ENCODE peak calls at places on chromosomes 7 and 10, in six cellular contexts. One of them, this sample, is unnamed.

GRCh38 chr7:107209565-107209964 is 40.8 kb downstream of the HBP1 start:
- DNase-seq in H9: no peak
- DNase-seq in H1: no peak
- DNase-seq in neuronal stem cell: no peak
- DNase-seq in mesendoderm: no peak
- DNase-seq in IMR-90: no peak
- DNase-seq in this sample: no peak

GRCh38 chr10:65341323-65341922 is 1584.4 kb upstream of the LRRTM3 start:
- DNase-seq in H9: no peak
- DNase-seq in neuronal stem cell: no peak
- DNase-seq in IMR-90: no peak
- DNase-seq in mesendoderm: no peak
- DNase-seq in H1: no peak
- DNase-seq in this sample: no peak

GRCh38 chr10:5534051-5534821 is 9.5 kb downstream of the CALML3 start:
- DNase-seq in H9: no peak
- DNase-seq in mesendoderm: no peak
- DNase-seq in IMR-90: no peak
- DNase-seq in neuronal stem cell: no peak
- DNase-seq in H1: no peak
- DNase-seq in this sample: no peak

GRCh38 chr10:132061465-132062180 is 4.1 kb upstream of the JAKMIP3 start:
- DNase-seq in mesendoderm: no peak
- DNase-seq in neuronal stem cell: no peak
- DNase-seq in IMR-90: no peak
- DNase-seq in H1: no peak
- DNase-seq in H9: no peak
- DNase-seq in this sample: no peak

GRCh38 chr10:80206277-80206655 is 929 bp upstream of the ANXA11 start:
- DNase-seq in H9: no peak
- DNase-seq in H1: no peak
- DNase-seq in IMR-90: no peak
- DNase-seq in mesendoderm: no peak
- DNase-seq in neuronal stem cell: no peak
- DNase-seq in this sample: no peak

GRCh38 chr10:25639646-25640045 is 294.4 kb upstream of the MYO3A start:
- DNase-seq in IMR-90: no peak
- DNase-seq in H1: no peak
- DNase-seq in mesendoderm: peak; percentile 15
- DNase-seq in H9: no peak
- DNase-seq in neuronal stem cell: no peak
- DNase-seq in this sample: peak; percentile 5

GRCh38 chr10:74480778-74481177 is 329.8 kb downstream of the ADK start:
- DNase-seq in neuronal stem cell: no peak
- DNase-seq in IMR-90: no peak
- DNase-seq in H9: no peak
- DNase-seq in mesendoderm: no peak
- DNase-seq in H1: no peak
- DNase-seq in this sample: no peak

GRCh38 chr7:130276796-130277762 is 10.4 kb downstream of the CPA2 start:
- DNase-seq in neuronal stem cell: no peak
- DNase-seq in H9: no peak
- DNase-seq in IMR-90: peak; percentile 78
- DNase-seq in mesendoderm: no peak
- DNase-seq in H1: no peak
- DNase-seq in this sample: no peak

GRCh38 chr10:615583-616152 is 73.8 kb downstream of the DIP2C start:
- DNase-seq in H9: no peak
- DNase-seq in H1: no peak
- DNase-seq in IMR-90: peak; percentile 98
- DNase-seq in neuronal stem cell: no peak
- DNase-seq in mesendoderm: no peak
- DNase-seq in this sample: peak; percentile 53

GRCh38 chr7:117202511-117202910 is 120.3 kb downstream of the WNT2 start:
- DNase-seq in mesendoderm: no peak
- DNase-seq in H1: no peak
- DNase-seq in IMR-90: peak; percentile 62
- DNase-seq in neuronal stem cell: no peak
- DNase-seq in H9: no peak
- DNase-seq in this sample: no peak

GRCh38 chr10:101120884-101121660 is 10.0 kb upstream of the TLX1 start:
- DNase-seq in H9: peak; percentile 31
- DNase-seq in mesendoderm: no peak
- DNase-seq in IMR-90: no peak
- DNase-seq in H1: no peak
- DNase-seq in neuronal stem cell: no peak
- DNase-seq in this sample: no peak

GRCh38 chr7:16345979-16346958 is 75.1 kb downstream of the CRPPA start:
- DNase-seq in IMR-90: peak; percentile 58
- DNase-seq in H1: no peak
- DNase-seq in mesendoderm: peak; percentile 38
- DNase-seq in H9: no peak
- DNase-seq in neuronal stem cell: no peak
- DNase-seq in this sample: no peak

GRCh38 chr10:84423729-84424128 is 95.3 kb downstream of the CCSER2 start:
- DNase-seq in neuronal stem cell: no peak
- DNase-seq in IMR-90: peak; percentile 35
- DNase-seq in H1: no peak
- DNase-seq in H9: no peak
- DNase-seq in mesendoderm: no peak
- DNase-seq in this sample: peak; percentile 23

DNA sequence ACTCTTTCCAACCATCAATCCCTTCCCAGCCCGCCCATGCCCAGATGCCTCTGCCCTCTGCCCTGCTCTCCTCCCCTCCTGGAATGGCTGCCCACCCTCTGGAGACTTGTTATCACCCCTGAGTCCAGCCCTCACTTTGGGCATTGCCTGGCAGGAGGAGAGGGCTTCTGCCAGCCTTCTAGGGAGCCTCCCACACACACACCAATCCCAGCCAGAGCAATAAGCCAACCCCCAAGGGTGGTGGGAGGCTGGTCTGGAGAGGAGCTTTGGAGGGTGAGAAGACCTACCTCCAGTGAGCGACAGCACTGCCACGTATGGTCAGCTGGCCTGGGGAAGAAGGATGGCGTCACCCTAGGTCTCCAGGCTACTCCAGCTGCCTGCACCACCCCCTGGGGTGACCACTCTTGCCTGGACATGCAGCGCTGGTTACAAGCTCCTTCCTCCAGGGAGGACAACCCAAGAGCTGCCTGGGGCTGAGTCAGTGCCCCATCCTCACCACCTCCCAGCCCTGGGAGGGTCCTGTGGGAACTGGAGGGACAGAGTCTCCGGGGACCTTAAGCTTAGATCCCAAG is 8.4 kb downstream of the C10orf105 start:
- DNase-seq in mesendoderm: no peak
- DNase-seq in H9: no peak
- DNase-seq in IMR-90: no peak
- DNase-seq in neuronal stem cell: no peak
- DNase-seq in H1: no peak
- DNase-seq in this sample: no peak
- H3K9ac ChIP-seq in mesendoderm: no peak overlapping the region
- H3K9ac ChIP-seq in H9: no peak overlapping the region
- H3K9ac ChIP-seq in IMR-90: no peak overlapping the region
- H3K9ac ChIP-seq in neuronal stem cell: no peak overlapping the region
- H3K9ac ChIP-seq in H1: no peak overlapping the region
- H3K9ac ChIP-seq in this sample: no peak overlapping the region

GRCh38 chr7:133300811-133301210 is 47.9 kb downstream of the EXOC4 start:
- DNase-seq in IMR-90: peak; percentile 49
- DNase-seq in mesendoderm: no peak
- DNase-seq in H1: no peak
- DNase-seq in H9: no peak
- DNase-seq in neuronal stem cell: no peak
- DNase-seq in this sample: peak; percentile 13

GRCh38 chr7:133298080-133298479 is 45.2 kb downstream of the EXOC4 start:
- DNase-seq in mesendoderm: no peak
- DNase-seq in H9: no peak
- DNase-seq in neuronal stem cell: no peak
- DNase-seq in IMR-90: no peak
- DNase-seq in H1: no peak
- DNase-seq in this sample: no peak

GRCh38 chr7:133300097-133300496 is 47.2 kb downstream of the EXOC4 start:
- DNase-seq in IMR-90: no peak
- DNase-seq in H9: no peak
- DNase-seq in neuronal stem cell: no peak
- DNase-seq in mesendoderm: no peak
- DNase-seq in H1: no peak
- DNase-seq in this sample: no peak

GRCh38 chr7:133301444-133301843 is 48.6 kb downstream of the EXOC4 start:
- DNase-seq in mesendoderm: no peak
- DNase-seq in neuronal stem cell: no peak
- DNase-seq in H1: no peak
- DNase-seq in IMR-90: no peak
- DNase-seq in H9: no peak
- DNase-seq in this sample: no peak

DNA sequence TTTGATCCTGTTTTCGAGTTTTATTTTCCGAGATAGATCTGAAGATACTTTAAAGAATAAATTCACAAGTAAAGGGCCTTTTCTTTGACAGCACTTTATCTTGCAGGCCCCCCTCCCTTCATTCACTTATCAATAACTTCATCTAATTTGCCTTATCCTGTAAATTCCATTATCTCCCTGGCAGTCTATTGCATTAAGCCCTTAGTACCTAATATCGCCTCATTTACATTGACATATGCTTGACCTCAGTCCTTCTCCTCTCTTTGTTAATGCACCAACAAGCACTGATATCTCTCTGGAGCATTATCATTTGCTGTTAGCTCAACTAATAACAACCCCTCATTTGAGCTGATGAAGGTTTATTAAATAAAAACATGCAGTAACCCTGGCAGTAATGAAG is 46.7 kb downstream of the EXOC4 start:
- DNase-seq in H1: no peak
- DNase-seq in IMR-90: no peak
- DNase-seq in neuronal stem cell: no peak
- DNase-seq in H9: no peak
- DNase-seq in mesendoderm: peak; percentile 42
- DNase-seq in this sample: no peak
- H3K4me1 ChIP-seq in H1: peaks cover 4% of the 10 kb centered on the region
- H3K4me1 ChIP-seq in IMR-90: peaks cover 5% of the 10 kb centered on the region
- H3K4me1 ChIP-seq in neuronal stem cell: no peaks in the 10 kb centered on the region
- H3K4me1 ChIP-seq in H9: no peaks in the 10 kb centered on the region
- H3K4me1 ChIP-seq in mesendoderm: peaks cover 3% of the 10 kb centered on the region
- H3K4me1 ChIP-seq in this sample: no peaks in the 10 kb centered on the region

DNA sequence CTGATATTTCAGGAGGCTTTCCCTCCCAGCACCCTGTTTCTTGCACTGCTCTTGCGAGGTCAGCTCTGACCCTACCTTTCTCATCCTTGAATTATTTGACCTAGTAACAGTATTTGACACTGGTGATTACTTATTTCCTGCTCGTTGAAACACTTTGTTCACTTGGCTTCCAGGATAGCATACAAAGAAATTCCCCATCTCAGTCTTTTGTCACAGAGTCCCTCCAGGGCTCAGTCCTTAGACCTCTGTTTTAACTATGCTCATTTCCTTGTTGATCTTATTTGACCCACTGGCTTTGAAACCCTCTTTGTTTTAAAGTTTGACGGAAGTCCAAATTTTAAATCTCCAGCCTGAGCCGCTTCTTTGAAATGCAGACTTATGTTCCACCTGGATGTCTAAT is 29.9 kb downstream of the BMPR1A start:
- DNase-seq in H1: no peak
- DNase-seq in H9: no peak
- DNase-seq in IMR-90: no peak
- DNase-seq in mesendoderm: peak; percentile 65
- DNase-seq in neuronal stem cell: peak; percentile 30
- DNase-seq in this sample: no peak
- H2BK5ac ChIP-seq in H1: no peak overlapping the region
- H2BK5ac ChIP-seq in H9: no peak overlapping the region
- H2BK5ac ChIP-seq in IMR-90: no peak overlapping the region
- H2BK5ac ChIP-seq in mesendoderm: no peak overlapping the region
- H2BK5ac ChIP-seq in neuronal stem cell: no peak overlapping the region
- H2BK5ac ChIP-seq in this sample: no peak overlapping the region

GRCh38 chr7:24970676-24971075 is 9.3 kb downstream of the OSBPL3 start:
- DNase-seq in H1: no peak
- DNase-seq in mesendoderm: no peak
- DNase-seq in neuronal stem cell: no peak
- DNase-seq in H9: no peak
- DNase-seq in IMR-90: no peak
- DNase-seq in this sample: no peak
- H3K9ac ChIP-seq in H1: no peak overlapping the region
- H3K9ac ChIP-seq in mesendoderm: no peak overlapping the region
- H3K9ac ChIP-seq in neuronal stem cell: no peak overlapping the region
- H3K9ac ChIP-seq in H9: no peak overlapping the region
- H3K9ac ChIP-seq in IMR-90: peak overlapping the region; percentile 52
- H3K9ac ChIP-seq in this sample: no peak overlapping the region

GRCh38 chr7:45882465-45882810 is 5.8 kb upstream of the IGFBP1 start:
- DNase-seq in H1: no peak
- DNase-seq in neuronal stem cell: no peak
- DNase-seq in mesendoderm: peak; percentile 27
- DNase-seq in IMR-90: no peak
- DNase-seq in H9: no peak
- DNase-seq in this sample: no peak

GRCh38 chr7:45881759-45882464 is 6.4 kb upstream of the IGFBP1 start:
- DNase-seq in mesendoderm: no peak
- DNase-seq in H9: no peak
- DNase-seq in H1: no peak
- DNase-seq in neuronal stem cell: no peak
- DNase-seq in IMR-90: peak; percentile 89
- DNase-seq in this sample: no peak

GRCh38 chr7:45880433-45880860 is 7.6 kb upstream of the CCDC201 start:
- DNase-seq in H9: no peak
- DNase-seq in mesendoderm: no peak
- DNase-seq in H1: no peak
- DNase-seq in neuronal stem cell: no peak
- DNase-seq in IMR-90: no peak
- DNase-seq in this sample: no peak

GRCh38 chr7:45878457-45879144 is 5.7 kb upstream of the CCDC201 start:
- DNase-seq in H9: no peak
- DNase-seq in mesendoderm: no peak
- DNase-seq in H1: no peak
- DNase-seq in IMR-90: no peak
- DNase-seq in neuronal stem cell: no peak
- DNase-seq in this sample: no peak

DNA sequence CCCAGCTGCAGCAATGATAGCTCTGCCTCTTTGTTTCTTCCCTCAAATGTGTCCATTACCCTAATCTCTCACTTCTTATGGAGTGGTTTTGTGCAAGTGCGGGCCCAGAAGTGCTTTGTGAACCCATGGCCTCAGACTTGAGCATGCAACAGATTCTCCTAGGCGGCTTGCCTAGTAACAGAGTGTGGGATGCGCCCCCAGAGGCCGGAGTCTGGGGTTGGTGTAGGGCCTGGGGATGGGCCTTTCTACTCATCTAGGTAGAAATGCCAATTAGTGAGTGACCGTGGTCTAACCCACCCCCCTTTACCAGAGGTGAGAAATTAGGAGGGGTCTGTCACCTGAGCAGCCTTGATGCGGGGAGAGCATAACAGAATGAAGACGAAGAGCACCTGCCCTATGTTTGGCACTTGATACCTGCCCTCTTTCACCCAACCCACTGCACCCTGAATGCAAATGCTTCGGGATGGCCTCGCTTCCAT is 7.0 kb upstream of the IGFBP1 start:
- DNase-seq in mesendoderm: no peak
- DNase-seq in H1: no peak
- DNase-seq in H9: no peak
- DNase-seq in IMR-90: no peak
- DNase-seq in neuronal stem cell: no peak
- DNase-seq in this sample: no peak
- H3K4me1 ChIP-seq in mesendoderm: peaks cover 3% of the 10 kb centered on the region
- H3K4me1 ChIP-seq in H1: peaks cover 3% of the 10 kb centered on the region
- H3K4me1 ChIP-seq in H9: peaks cover 6% of the 10 kb centered on the region
- H3K4me1 ChIP-seq in IMR-90: peaks cover 5% of the 10 kb centered on the region
- H3K4me1 ChIP-seq in neuronal stem cell: no peaks in the 10 kb centered on the region
- H3K4me1 ChIP-seq in this sample: no peaks in the 10 kb centered on the region

GRCh38 chr7:32605032-32605431 is 109.7 kb downstream of the AVL9 start:
- DNase-seq in neuronal stem cell: no peak
- DNase-seq in H9: no peak
- DNase-seq in H1: no peak
- DNase-seq in IMR-90: no peak
- DNase-seq in mesendoderm: no peak
- DNase-seq in this sample: no peak
- H2BK5ac ChIP-seq in neuronal stem cell: no peak overlapping the region
- H2BK5ac ChIP-seq in H9: no peak overlapping the region
- H2BK5ac ChIP-seq in H1: no peak overlapping the region
- H2BK5ac ChIP-seq in IMR-90: no peak overlapping the region
- H2BK5ac ChIP-seq in mesendoderm: no peak overlapping the region
- H2BK5ac ChIP-seq in this sample: no peak overlapping the region

This sample was measured in trophoblast cell.